ENCODE peak calls at places on chromosomes 1 and 21, in eight cellular contexts. X is T-helper 9 cell; B is GM12891; A is CD8-positive, alpha-beta memory T cell; F is nephron progenitor cell; M is astrocyte of the spinal cord; E is kidney; Z is NCI-H345. D is an unnamed sample.

GRCh38 chr1:119097380-119097779 is 43.1 kb downstream of the WARS2 start:
- DNase-seq in X (no peak), B (no peak), A (no peak), F (no peak), M (peak; percentile 80), E (no peak), Z (no peak), D (no peak)

GRCh38 chr1:23178931-23179330 is 10.3 kb upstream of the LUZP1 start:
- DNase-seq in X (no peak), B (no peak), A (no peak), F (no peak), M (peak; percentile 36), E (no peak), Z (no peak), D (no peak)

GRCh38 chr1:48741380-48741779 is 35.3 kb downstream of the BEND5 start:
- DNase-seq in X (no peak), B (no peak), A (no peak), F (no peak), M (peak; percentile 67), E (no peak), Z (peak; percentile 31), D (peak; percentile 21)

GRCh38 chr1:111366256-111366655 is 61.3 kb downstream of the OVGP1 start:
- DNase-seq in X (no peak), B (no peak), A (no peak), F (no peak), M (peak; percentile 13), E (no peak), Z (no peak), D (no peak)

GRCh38 chr1:156703336-156703735 is 2.0 kb downstream of the CRABP2 start:
- DNase-seq in X (no peak), B (no peak), A (no peak), F (no peak), M (no peak), E (no peak), Z (no peak), D (no peak)

GRCh38 chr1:53567458-53568250 is 108.5 kb downstream of the DMRTB1 start:
- DNase-seq in X (no peak), B (no peak), A (no peak), F (no peak), M (no peak), E (no peak), Z (no peak), D (no peak)

GRCh38 chr21:28018741-28019669 is 973.7 kb downstream of the LTN1 start:
- DNase-seq in X (no peak), B (no peak), A (no peak), F (no peak), M (no peak), E (no peak), Z (peak; percentile 2), D (no peak)

GRCh38 chr1:24830680-24831272 is 85.5 kb downstream of the CLIC4 start:
- DNase-seq in X (no peak), B (no peak), A (no peak), F (no peak), M (peak; percentile 84), E (no peak), Z (peak; percentile 63), D (peak; percentile 27)

GRCh38 chr1:234770924-234771540 is 161.1 kb upstream of the IRF2BP2 start:
- DNase-seq in X (no peak), B (no peak), A (no peak), F (no peak), M (no peak), E (no peak), Z (no peak), D (no peak)

GRCh38 chr21:27572681-27573080 is 605.8 kb upstream of the ADAMTS5 start:
- DNase-seq in X (no peak), B (no peak), A (no peak), F (no peak), M (peak; percentile 86), E (no peak), Z (no peak), D (no peak)

GRCh38 chr21:41763996-41764395 is 2.9 kb downstream of the RIPK4 start:
- DNase-seq in X (no peak), B (no peak), A (no peak), F (no peak), M (no peak), E (no peak), Z (no peak), D (no peak)

GRCh38 chr1:175893192-175893591 is 149.8 kb upstream of the TNR start:
- DNase-seq in X (no peak), B (no peak), A (no peak), F (no peak), M (no peak), E (no peak), Z (no peak), D (no peak)

GRCh38 chr21:35050348-35051286 is 1.5 kb upstream of the RUNX1 start:
- DNase-seq in X (no peak), B (no peak), A (no peak), F (no peak), M (no peak), E (no peak), Z (no peak), D (peak; percentile 14)

GRCh38 chr1:91591175-91591968 is 90.7 kb downstream of the CDC7 start:
- DNase-seq in X (no peak), B (no peak), A (no peak), F (no peak), M (no peak), E (no peak), Z (no peak), D (no peak)

GRCh38 chr1:44721521-44722361 is 9.2 kb downstream of the RNU5D-1 start:
- DNase-seq in X (peak; percentile 37), B (peak; percentile 56), A (peak; percentile 38), F (no peak), M (peak; percentile 96), E (no peak), Z (peak; percentile 58), D (peak; percentile 86)

GRCh38 chr21:16047857-16048256 is 318.1 kb downstream of the USP25 start:
- DNase-seq in X (no peak), B (no peak), A (no peak), F (no peak), M (peak; percentile 46), E (no peak), Z (no peak), D (no peak)

GRCh38 chr1:207645632-207646081 is 724 bp downstream of the CR1L start:
- DNase-seq in X (no peak), B (no peak), A (no peak), F (no peak), M (no peak), E (no peak), Z (no peak), D (no peak)

GRCh38 chr1:172469717-172470116 is 25.8 kb upstream of the PIGC start:
- DNase-seq in X (no peak), B (no peak), A (no peak), F (no peak), M (no peak), E (no peak), Z (no peak), D (no peak)

GRCh38 chr21:36055551-36055950 is 4.8 kb downstream of the SETD4 start:
- DNase-seq in X (no peak), B (no peak), A (no peak), F (no peak), M (no peak), E (no peak), Z (no peak), D (no peak)

GRCh38 chr1:207813946-207814345 is 62.1 kb downstream of the CD46 start:
- DNase-seq in X (no peak), B (no peak), A (no peak), F (no peak), M (no peak), E (peak; percentile 45), Z (no peak), D (no peak)

GRCh38 chr1:40662864-40663263 is 2.6 kb downstream of the RIMS3 start:
- DNase-seq in X (no peak), B (no peak), A (no peak), F (no peak), M (peak; percentile 9), E (no peak), Z (no peak), D (no peak)

GRCh38 chr21:42215942-42216725 is 2.8 kb upstream of the ABCG1 start:
- DNase-seq in X (no peak), B (no peak), A (no peak), F (no peak), M (no peak), E (peak; percentile 33), Z (no peak), D (no peak)

GRCh38 chr1:165144757-165145397 is 211.6 kb downstream of the LMX1A start:
- DNase-seq in X (no peak), B (no peak), A (no peak), F (peak; percentile 75), M (peak; percentile 45), E (no peak), Z (peak; percentile 61), D (peak; percentile 14)

GRCh38 chr1:20386682-20387081 is 96.0 kb downstream of the VWA5B1 start:
- DNase-seq in X (no peak), B (no peak), A (no peak), F (no peak), M (no peak), E (no peak), Z (peak; percentile 32), D (no peak)

GRCh38 chr1:25748531-25749205 is 51.3 kb upstream of the SELENON start:
- DNase-seq in X (no peak), B (no peak), A (no peak), F (no peak), M (no peak), E (no peak), Z (peak; percentile 32), D (peak; percentile 43)

GRCh38 chr1:5947071-5947821 is 45.0 kb downstream of the NPHP4 start:
- DNase-seq in X (no peak), B (no peak), A (no peak), F (no peak), M (no peak), E (no peak), Z (no peak), D (no peak)

GRCh38 chr1:38285807-38286530 is 239.4 kb upstream of the POU3F1 start:
- DNase-seq in X (no peak), B (no peak), A (no peak), F (no peak), M (no peak), E (no peak), Z (no peak), D (no peak)

GRCh38 chr1:56060901-56061300 is 518.5 kb downstream of the PLPP3 start:
- DNase-seq in X (no peak), B (no peak), A (no peak), F (no peak), M (no peak), E (no peak), Z (no peak), D (no peak)

GRCh38 chr1:10617931-10618885 is 143.5 kb downstream of the PEX14 start:
- DNase-seq in X (no peak), B (no peak), A (no peak), F (no peak), M (no peak), E (peak; percentile 59), Z (no peak), D (no peak)

GRCh38 chr1:218339267-218339831 is 5.8 kb upstream of the TGFB2 start:
- DNase-seq in X (no peak), B (no peak), A (no peak), F (no peak), M (peak; percentile 64), E (no peak), Z (peak; percentile 34), D (no peak)

GRCh38 chr21:34790834-34791233 is 122.0 kb downstream of the CLIC6 start:
- DNase-seq in X (no peak), B (no peak), A (no peak), F (no peak), M (no peak), E (no peak), Z (no peak), D (no peak)

GRCh38 chr1:183719289-183719688 is 66.2 kb upstream of the APOBEC4 start:
- DNase-seq in X (no peak), B (no peak), A (no peak), F (no peak), M (no peak), E (no peak), Z (no peak), D (peak; percentile 67)

GRCh38 chr1:220298470-220298869 is 26.2 kb upstream of the RAB3GAP2 start:
- DNase-seq in X (no peak), B (no peak), A (no peak), F (no peak), M (no peak), E (no peak), Z (no peak), D (no peak)

GRCh38 chr1:185483647-185484450 is 166.8 kb upstream of the IVNS1ABP start:
- DNase-seq in X (no peak), B (no peak), A (no peak), F (no peak), M (peak; percentile 86), E (no peak), Z (peak; percentile 73), D (no peak)

D was measured in LNCaP clone FGC.